ENCODE peak calls at places on chromosomes 2 and 18, in five cellular contexts. One of them, this sample, is unnamed.

GRCh38 chr2:45700407-45701013 is 49.0 kb downstream of the PRKCE start:
- DNase-seq in tibial artery: no peak
- DNase-seq in lung: no peak
- DNase-seq in CD8-positive, alpha-beta T cell: no peak
- DNase-seq in tibial nerve: no peak
- DNase-seq in this sample: no peak

GRCh38 chr2:121197369-121198091 is 87.5 kb downstream of the TFCP2L1 start:
- DNase-seq in tibial artery: peak; percentile 95
- DNase-seq in tibial nerve: peak; percentile 47
- DNase-seq in lung: peak; percentile 89
- DNase-seq in CD8-positive, alpha-beta T cell: no peak
- DNase-seq in this sample: peak; percentile 74

GRCh38 chr2:240994161-240994896 is 4.1 kb upstream of the SNED1 start:
- DNase-seq in tibial artery: peak; percentile 29
- DNase-seq in lung: no peak
- DNase-seq in tibial nerve: peak; percentile 14
- DNase-seq in CD8-positive, alpha-beta T cell: no peak
- DNase-seq in this sample: no peak

GRCh38 chr2:111028720-111029119 is 92.0 kb upstream of the BCL2L11 start:
- DNase-seq in tibial nerve: no peak
- DNase-seq in CD8-positive, alpha-beta T cell: no peak
- DNase-seq in tibial artery: no peak
- DNase-seq in lung: no peak
- DNase-seq in this sample: no peak

GRCh38 chr18:60929966-60930365 is 403.3 kb upstream of the CDH20 start:
- DNase-seq in tibial nerve: no peak
- DNase-seq in tibial artery: no peak
- DNase-seq in CD8-positive, alpha-beta T cell: no peak
- DNase-seq in lung: no peak
- DNase-seq in this sample: no peak

GRCh38 chr18:24600076-24600654 is 139.7 kb downstream of the HRH4 start:
- DNase-seq in CD8-positive, alpha-beta T cell: no peak
- DNase-seq in tibial artery: no peak
- DNase-seq in tibial nerve: no peak
- DNase-seq in lung: no peak
- DNase-seq in this sample: no peak

GRCh38 chr2:111041398-111042202 is 79.1 kb upstream of the BCL2L11 start:
- DNase-seq in tibial nerve: no peak
- DNase-seq in CD8-positive, alpha-beta T cell: no peak
- DNase-seq in tibial artery: no peak
- DNase-seq in lung: no peak
- DNase-seq in this sample: no peak

GRCh38 chr2:168178520-168178919 is 68.9 kb downstream of the STK39 start:
- DNase-seq in lung: no peak
- DNase-seq in CD8-positive, alpha-beta T cell: no peak
- DNase-seq in tibial artery: no peak
- DNase-seq in tibial nerve: no peak
- DNase-seq in this sample: no peak

GRCh38 chr2:12259497-12259896 is 457.2 kb upstream of the TRIB2 start:
- DNase-seq in lung: no peak
- DNase-seq in tibial artery: no peak
- DNase-seq in CD8-positive, alpha-beta T cell: no peak
- DNase-seq in tibial nerve: no peak
- DNase-seq in this sample: no peak

GRCh38 chr2:184692137-184692734 is 93.9 kb downstream of the ZNF804A start:
- DNase-seq in tibial nerve: no peak
- DNase-seq in lung: no peak
- DNase-seq in tibial artery: no peak
- DNase-seq in CD8-positive, alpha-beta T cell: no peak
- DNase-seq in this sample: no peak

GRCh38 chr2:238709961-238710360 is 137.9 kb upstream of the TWIST2 start:
- DNase-seq in CD8-positive, alpha-beta T cell: no peak
- DNase-seq in lung: no peak
- DNase-seq in tibial nerve: no peak
- DNase-seq in tibial artery: no peak
- DNase-seq in this sample: no peak

GRCh38 chr18:58887613-58887963 is 22.9 kb downstream of the ZNF532 start:
- DNase-seq in CD8-positive, alpha-beta T cell: no peak
- DNase-seq in tibial artery: peak; percentile 77
- DNase-seq in tibial nerve: peak; percentile 51
- DNase-seq in lung: peak; percentile 46
- DNase-seq in this sample: no peak

GRCh38 chr2:240881913-240882312 is 13.3 kb downstream of the AGXT start:
- DNase-seq in lung: no peak
- DNase-seq in CD8-positive, alpha-beta T cell: no peak
- DNase-seq in tibial artery: no peak
- DNase-seq in tibial nerve: no peak
- DNase-seq in this sample: no peak

GRCh38 chr2:105432749-105433148 is 33.9 kb upstream of the FHL2 start:
- DNase-seq in lung: no peak
- DNase-seq in tibial nerve: no peak
- DNase-seq in tibial artery: no peak
- DNase-seq in CD8-positive, alpha-beta T cell: no peak
- DNase-seq in this sample: no peak

GRCh38 chr18:12515550-12515949 is 107.8 kb downstream of the PRELID3A start:
- DNase-seq in CD8-positive, alpha-beta T cell: no peak
- DNase-seq in tibial artery: no peak
- DNase-seq in tibial nerve: no peak
- DNase-seq in lung: no peak
- DNase-seq in this sample: no peak

GRCh38 chr18:23563377-23564043 is 22.8 kb downstream of the NPC1 start:
- DNase-seq in tibial artery: no peak
- DNase-seq in CD8-positive, alpha-beta T cell: no peak
- DNase-seq in lung: no peak
- DNase-seq in tibial nerve: no peak
- DNase-seq in this sample: no peak

GRCh38 chr2:105553538-105554196 is 154.8 kb upstream of the FHL2 start:
- DNase-seq in lung: no peak
- DNase-seq in tibial artery: no peak
- DNase-seq in tibial nerve: no peak
- DNase-seq in CD8-positive, alpha-beta T cell: no peak
- DNase-seq in this sample: no peak

GRCh38 chr2:196718796-196719564 is 79.5 kb downstream of the CCDC150 start:
- DNase-seq in lung: no peak
- DNase-seq in CD8-positive, alpha-beta T cell: no peak
- DNase-seq in tibial artery: no peak
- DNase-seq in tibial nerve: peak; percentile 18
- DNase-seq in this sample: no peak

GRCh38 chr2:159362816-159363251 is 76.3 kb upstream of the WDSUB1 start:
- DNase-seq in tibial artery: no peak
- DNase-seq in lung: no peak
- DNase-seq in tibial nerve: no peak
- DNase-seq in CD8-positive, alpha-beta T cell: no peak
- DNase-seq in this sample: no peak

GRCh38 chr2:232843860-232844259 is 26.2 kb upstream of the SNORC start:
- DNase-seq in lung: no peak
- DNase-seq in CD8-positive, alpha-beta T cell: no peak
- DNase-seq in tibial artery: no peak
- DNase-seq in tibial nerve: no peak
- DNase-seq in this sample: no peak

GRCh38 chr2:85707304-85707703 is 13.1 kb downstream of the GNLY start:
- DNase-seq in CD8-positive, alpha-beta T cell: peak; percentile 50
- DNase-seq in tibial artery: peak; percentile 68
- DNase-seq in tibial nerve: no peak
- DNase-seq in lung: peak; percentile 84
- DNase-seq in this sample: no peak

GRCh38 chr18:37935086-37935485 is 369.5 kb upstream of the CELF4 start:
- DNase-seq in lung: no peak
- DNase-seq in tibial artery: no peak
- DNase-seq in tibial nerve: no peak
- DNase-seq in CD8-positive, alpha-beta T cell: no peak
- DNase-seq in this sample: no peak

GRCh38 chr18:78625895-78626294 is 353.7 kb upstream of the SALL3 start:
- DNase-seq in tibial nerve: no peak
- DNase-seq in lung: no peak
- DNase-seq in tibial artery: no peak
- DNase-seq in CD8-positive, alpha-beta T cell: no peak
- DNase-seq in this sample: no peak

GRCh38 chr2:199922856-199923255 is 11.8 kb downstream of the C2orf69 start:
- DNase-seq in CD8-positive, alpha-beta T cell: no peak
- DNase-seq in tibial nerve: no peak
- DNase-seq in tibial artery: no peak
- DNase-seq in lung: no peak
- DNase-seq in this sample: no peak

GRCh38 chr18:21179590-21180220 is 62.3 kb upstream of the GREB1L start:
- DNase-seq in CD8-positive, alpha-beta T cell: peak; percentile 35
- DNase-seq in lung: peak; percentile 57
- DNase-seq in tibial artery: peak; percentile 33
- DNase-seq in tibial nerve: no peak
- DNase-seq in this sample: no peak

GRCh38 chr2:223945755-223946154 is 620 bp upstream of the WDFY1 start:
- DNase-seq in tibial artery: no peak
- DNase-seq in tibial nerve: no peak
- DNase-seq in lung: no peak
- DNase-seq in CD8-positive, alpha-beta T cell: no peak
- DNase-seq in this sample: no peak
- H3K27ac ChIP-seq in tibial artery: no peak overlapping the region
- H3K27ac ChIP-seq in tibial nerve: peak overlapping the region; percentile 98
- H3K27ac ChIP-seq in lung: no peak overlapping the region
- H3K27ac ChIP-seq in CD8-positive, alpha-beta T cell: no peak overlapping the region
- H3K27ac ChIP-seq in this sample: no peak overlapping the region

DNA sequence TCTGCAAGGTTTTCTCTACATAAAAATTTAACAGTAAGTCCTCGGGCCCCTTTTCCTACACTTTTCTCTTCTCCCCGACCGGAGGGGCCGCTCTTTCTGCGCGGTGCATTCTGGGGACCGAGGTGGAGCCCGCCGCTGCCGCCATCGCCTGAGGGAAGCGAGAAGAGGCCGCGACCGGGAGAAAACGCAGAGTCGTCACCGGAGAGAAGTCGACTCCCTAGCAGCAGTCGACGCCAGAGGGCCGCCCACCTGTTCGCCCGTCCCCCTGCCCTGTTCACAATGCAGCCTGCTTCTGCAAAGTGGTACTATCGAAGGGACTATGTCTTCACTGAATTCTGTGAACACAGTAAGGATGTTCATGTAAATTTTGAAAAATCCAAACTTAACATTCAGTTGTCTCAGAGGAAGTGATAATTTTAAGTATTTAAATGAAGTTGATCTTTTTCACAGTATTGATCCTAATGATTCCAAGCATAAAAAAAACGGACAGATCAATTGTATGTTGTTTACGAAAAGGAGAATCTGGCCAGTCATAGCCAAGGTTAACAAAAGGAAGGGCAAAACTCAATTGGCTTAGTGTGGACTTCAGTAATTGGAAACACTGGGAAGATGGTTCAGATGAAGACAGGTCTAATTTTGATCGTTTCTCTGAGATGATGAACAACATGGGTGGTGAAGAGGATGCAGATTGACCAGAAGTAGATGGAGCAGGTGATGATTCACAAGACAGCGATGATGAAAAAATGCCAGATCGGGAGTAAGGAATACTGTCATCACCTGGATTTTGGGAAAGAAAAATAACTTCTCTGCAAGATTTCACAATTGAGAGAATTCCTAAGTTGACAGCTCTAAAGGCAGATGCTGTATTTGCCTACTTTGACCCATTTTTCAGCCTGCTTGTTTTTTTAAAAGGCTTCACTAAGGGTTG is 55.8 kb downstream of the ASXL2 start:
- DNase-seq in lung: peak; percentile 32
- DNase-seq in CD8-positive, alpha-beta T cell: peak; percentile 76
- DNase-seq in tibial artery: no peak
- DNase-seq in tibial nerve: no peak
- DNase-seq in this sample: no peak
- TF ChIP-seq CTCF in lung: no peak
- TF ChIP-seq CTCF in CD8-positive, alpha-beta T cell: no peak
- TF ChIP-seq CTCF in tibial artery: no peak
- TF ChIP-seq CTCF in tibial nerve: no peak
- TF ChIP-seq CTCF in this sample: no peak

DNA sequence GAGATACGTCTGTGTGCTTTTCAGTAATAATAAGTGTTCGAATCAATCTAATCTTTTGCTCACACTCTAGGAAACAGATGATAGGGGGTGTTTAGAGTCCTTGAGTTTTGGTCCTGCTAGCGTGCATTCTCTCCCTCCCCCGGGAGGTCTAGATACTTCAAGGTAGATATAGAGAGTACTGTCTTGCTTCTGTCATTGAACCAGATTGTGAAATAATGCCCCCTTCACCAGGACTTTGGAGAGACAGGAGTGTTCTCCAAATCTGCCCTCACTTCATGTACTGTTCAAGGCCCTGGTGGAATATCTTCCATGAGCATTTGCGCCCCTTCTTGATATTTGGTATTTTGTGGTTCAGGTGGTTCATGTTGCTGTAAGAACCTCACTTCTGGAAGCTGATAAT is 59.4 kb upstream of the MGAT5 start:
- DNase-seq in CD8-positive, alpha-beta T cell: no peak
- DNase-seq in lung: no peak
- DNase-seq in tibial artery: no peak
- DNase-seq in tibial nerve: no peak
- DNase-seq in this sample: no peak
- H3K4me1 ChIP-seq in CD8-positive, alpha-beta T cell: peaks cover 27% of the 10 kb centered on the region
- H3K4me1 ChIP-seq in lung: peaks cover 34% of the 10 kb centered on the region
- H3K4me1 ChIP-seq in tibial artery: peaks cover 28% of the 10 kb centered on the region
- H3K4me1 ChIP-seq in tibial nerve: no peaks in the 10 kb centered on the region
- H3K4me1 ChIP-seq in this sample: peaks cover 37% of the 10 kb centered on the region

GRCh38 chr18:73831688-73832087 is 315.9 kb downstream of the FBXO15 start:
- DNase-seq in tibial artery: no peak
- DNase-seq in lung: no peak
- DNase-seq in CD8-positive, alpha-beta T cell: no peak
- DNase-seq in tibial nerve: no peak
- DNase-seq in this sample: no peak
- H3K27ac ChIP-seq in tibial artery: no peak overlapping the region
- H3K27ac ChIP-seq in lung: no peak overlapping the region
- H3K27ac ChIP-seq in CD8-positive, alpha-beta T cell: no peak overlapping the region
- H3K27ac ChIP-seq in tibial nerve: no peak overlapping the region
- H3K27ac ChIP-seq in this sample: no peak overlapping the region

DNA sequence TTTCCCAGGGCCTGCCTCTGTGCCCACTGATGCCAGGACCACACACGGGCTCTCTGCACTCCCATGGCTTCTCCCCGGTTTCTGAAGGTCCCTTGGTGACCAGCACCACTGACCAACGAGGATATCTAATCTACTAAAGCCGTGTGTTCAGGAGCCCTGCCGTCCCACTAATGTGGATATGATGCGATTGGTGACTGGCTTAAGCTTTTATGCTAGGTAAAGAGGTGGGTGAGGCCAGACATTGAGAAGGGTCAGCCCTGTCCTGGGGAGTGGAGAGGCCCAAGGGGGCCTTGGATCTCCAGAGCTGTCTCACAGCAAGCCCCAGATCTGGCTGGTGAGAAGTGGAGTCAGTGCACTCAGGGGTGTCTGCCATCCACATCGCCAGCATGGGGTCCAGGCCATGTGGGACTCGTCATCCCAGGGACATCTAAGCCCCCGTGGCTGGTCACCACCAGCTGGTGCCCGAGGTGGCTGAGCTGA is 208.1 kb downstream of the NDUFA10 start:
- DNase-seq in tibial artery: no peak
- DNase-seq in CD8-positive, alpha-beta T cell: no peak
- DNase-seq in lung: no peak
- DNase-seq in tibial nerve: no peak
- DNase-seq in this sample: no peak
- TF ChIP-seq CTCF in tibial artery: no peak
- TF ChIP-seq CTCF in CD8-positive, alpha-beta T cell: no peak
- TF ChIP-seq CTCF in lung: no peak
- TF ChIP-seq CTCF in tibial nerve: no peak
- TF ChIP-seq CTCF in this sample: no peak

This sample was measured in thoracic aorta.